ENCODE peak calls at places on chromosomes 3 and 15, in eight cellular contexts. K is GM13977, D is progenitor cell of endocrine pancreas, S is AG09319, R is adrenal gland, G is cardiac fibroblast, B is endothelial cell, L is AG10803. A is an unnamed sample.

GRCh38 chr3:48564667-48565066 is 1.1 kb upstream of the UCN2 start:
- DNase-seq in S (no peak), K (no peak), L (no peak), B (no peak), R (no peak), D (no peak), G (no peak), A (no peak)

GRCh38 chr15:91476861-91477260 is 376.6 kb upstream of the SLCO3A1 start:
- DNase-seq in K (no peak), S (no peak), L (no peak), G (no peak), R (no peak), B (no peak), D (no peak), A (no peak)

GRCh38 chr3:159817136-159817535 is 171.5 kb upstream of the IL12A start:
- DNase-seq in K (no peak), L (no peak), D (no peak), S (no peak), G (no peak), R (no peak), B (no peak), A (no peak)

GRCh38 chr3:59866076-59866475 is 816.3 kb upstream of the CFAP20DC start:
- DNase-seq in G (no peak), L (peak), D (no peak), S (no peak), K (no peak), B (no peak), R (no peak), A (no peak)

GRCh38 chr15:77107531-77108355 is 36.8 kb upstream of the TSPAN3 start:
- DNase-seq in B (peak), S (no peak), K (peak), L (peak), D (peak), R (peak), G (peak), A (peak)

GRCh38 chr3:139975592-139976360 is 40.8 kb downstream of the CLSTN2 start:
- DNase-seq in S (no peak), K (no peak), B (no peak), D (no peak), R (no peak), G (no peak), L (no peak), A (no peak)

GRCh38 chr3:127277591-127277990 is 10.3 kb downstream of the PRR20G start:
- DNase-seq in D (no peak), K (no peak), R (no peak), G (peak), L (peak), B (no peak), S (no peak), A (no peak)

GRCh38 chr15:59401810-59402569 is 29.3 kb upstream of the MYO1E start:
- DNase-seq in B (no peak), S (no peak), D (no peak), K (no peak), L (no peak), G (no peak), R (no peak), A (no peak)

GRCh38 chr15:89898628-89899302 is 5.0 kb upstream of the AP3S2 start:
- DNase-seq in K (peak), R (peak), L (peak), B (peak), G (peak), S (no peak), D (peak), A (peak)

GRCh38 chr3:172102123-172102882 is 62.9 kb downstream of the FNDC3B start:
- DNase-seq in R (no peak), D (no peak), B (no peak), K (no peak), G (no peak), L (no peak), S (no peak), A (no peak)

GRCh38 chr3:100060685-100061484 is 53.4 kb downstream of the FILIP1L start:
- DNase-seq in S (no peak), D (no peak), G (no peak), B (no peak), R (no peak), K (no peak), L (no peak), A (no peak)

GRCh38 chr3:139639662-139640061 is 38.1 kb downstream of the NMNAT3 start:
- DNase-seq in B (no peak), D (no peak), K (no peak), R (no peak), L (no peak), G (no peak), S (no peak), A (no peak)

GRCh38 chr3:32335365-32336122 is 56.1 kb upstream of the CMTM7 start:
- DNase-seq in L (no peak), K (no peak), B (no peak), R (no peak), S (no peak), D (no peak), G (no peak), A (no peak)

GRCh38 chr3:80006315-80006714 is 238.5 kb upstream of the ROBO1 start:
- DNase-seq in K (no peak), D (no peak), B (no peak), S (no peak), R (no peak), L (no peak), G (no peak), A (no peak)

GRCh38 chr3:195892355-195893120 is 15.8 kb downstream of the TNK2 start:
- DNase-seq in D (no peak), L (peak), K (no peak), B (no peak), S (no peak), G (peak), R (peak), A (peak)

GRCh38 chr15:58307313-58307961 is 124.4 kb upstream of the LIPC start:
- DNase-seq in D (no peak), L (peak), R (no peak), K (no peak), G (peak), S (peak), B (no peak), A (peak)

GRCh38 chr3:10627884-10628572 is 122.6 kb upstream of the ATP2B2 start:
- DNase-seq in S (no peak), D (no peak), R (no peak), B (no peak), L (no peak), G (no peak), K (no peak), A (no peak)

GRCh38 chr3:111369953-111370352 is 172.0 kb upstream of the CD96 start:
- DNase-seq in L (no peak), D (no peak), K (no peak), R (no peak), B (no peak), S (no peak), G (peak), A (no peak)

GRCh38 chr3:102471001-102471400 is 36.2 kb downstream of the ZPLD1 start:
- DNase-seq in D (no peak), L (no peak), R (no peak), B (peak), K (no peak), G (no peak), S (no peak), A (no peak)

GRCh38 chr3:31159331-31160039 is 265.0 kb upstream of the GADL1 start:
- DNase-seq in G (no peak), D (no peak), S (peak), R (no peak), B (no peak), L (peak), K (no peak), A (no peak)

GRCh38 chr3:33420966-33421365 is 19.2 kb downstream of the UBP1 start:
- DNase-seq in S (no peak), G (peak), L (no peak), B (no peak), K (no peak), R (no peak), D (no peak), A (no peak)

GRCh38 chr15:51842852-51843737 is 13.6 kb downstream of the TMOD3 start:
- DNase-seq in B (no peak), L (peak), S (no peak), K (peak), G (peak), D (no peak), R (no peak), A (peak)

GRCh38 chr15:66115568-66116206 is 137.9 kb downstream of the MEGF11 start:
- DNase-seq in S (no peak), K (no peak), L (no peak), D (no peak), G (no peak), B (no peak), R (no peak), A (no peak)

GRCh38 chr3:10162147-10162546 is 2.6 kb upstream of the IRAK2 start:
- DNase-seq in R (no peak), L (no peak), S (no peak), K (no peak), B (no peak), D (no peak), G (no peak), A (no peak)

GRCh38 chr15:56832125-56832524 is 86.3 kb upstream of the TCF12 start:
- DNase-seq in B (no peak), G (peak), L (peak), S (no peak), R (peak), D (no peak), K (no peak), A (no peak)

GRCh38 chr15:101269479-101270223 is 7.6 kb downstream of the SELENOS start:
- DNase-seq in K (no peak), L (no peak), B (no peak), S (no peak), D (no peak), G (peak), R (no peak), A (peak)

GRCh38 chr3:193780371-193780770 is 187.4 kb downstream of the OPA1 start:
- DNase-seq in K (no peak), D (no peak), B (no peak), S (no peak), L (peak), R (no peak), G (no peak), A (no peak)

GRCh38 chr3:134267996-134268395 is 17.3 kb upstream of the RYK start:
- DNase-seq in R (no peak), S (no peak), K (no peak), D (no peak), B (no peak), L (no peak), G (no peak), A (no peak)

GRCh38 chr3:42755681-42756578 is 17.1 kb downstream of the CCDC13 start:
- DNase-seq in L (peak), D (no peak), B (no peak), G (peak), R (no peak), S (no peak), K (no peak), A (peak)
- TF ChIP-seq CTCF in L (peak), D (peak), B (no peak), G (peak), R (peak), S (peak), K (peak), A (peak)

GRCh38 chr3:135456182-135456790 is 509.2 kb upstream of the PPP2R3A start:
- DNase-seq in R (no peak), G (no peak), S (no peak), L (no peak), B (peak), K (no peak), D (peak), A (no peak)
- TF ChIP-seq CTCF in R (no peak), G (no peak), S (no peak), L (no peak), B (no peak), K (no peak), D (peak), A (no peak)

GRCh38 chr3:178947738-178948137 is 123.9 kb downstream of the ZMAT3 start:
- DNase-seq in R (no peak), G (no peak), K (no peak), L (no peak), S (no peak), B (no peak), D (no peak), A (no peak)
- TF ChIP-seq CTCF in R (no peak), G (no peak), K (peak), L (no peak), S (peak), B (no peak), D (peak), A (peak)

DNA sequence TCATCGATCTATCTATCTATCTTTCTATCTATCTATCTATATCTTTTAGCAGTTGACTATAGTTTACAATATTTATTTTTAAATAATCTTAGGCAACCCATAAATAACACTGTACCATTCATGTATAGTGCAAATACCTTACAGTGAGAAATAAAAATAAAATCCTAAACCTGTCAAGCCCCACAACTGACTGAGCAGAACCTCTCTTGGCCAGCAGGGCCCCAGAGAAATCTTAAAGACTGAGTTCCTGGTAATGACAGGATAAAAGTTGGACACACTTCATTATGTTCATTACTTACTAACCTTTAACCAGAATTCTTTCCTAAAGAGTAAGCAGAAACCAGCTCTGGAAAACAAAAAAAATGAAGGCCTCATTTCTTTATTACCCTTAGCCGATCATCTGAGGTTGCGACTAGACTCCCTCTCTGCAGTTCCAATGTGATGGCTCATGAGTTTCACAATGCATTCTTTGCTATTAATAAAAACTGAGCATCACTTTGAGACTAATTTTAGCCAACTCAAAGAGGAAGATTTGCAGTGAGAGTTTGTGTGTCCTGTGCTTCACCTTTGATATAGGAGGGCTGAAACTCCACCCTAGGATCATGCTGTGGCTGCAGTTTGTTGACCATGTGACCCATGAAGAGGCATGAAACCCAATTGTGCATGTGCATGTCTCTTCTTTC is 1072.0 kb downstream of the NSUN3 start:
- DNase-seq in S (no peak), B (no peak), G (no peak), R (no peak), K (no peak), D (no peak), L (no peak), A (no peak)
- TF ChIP-seq CTCF in S (no peak), B (no peak), G (no peak), R (no peak), K (no peak), D (no peak), L (no peak), A (no peak)

GRCh38 chr3:185215873-185216586 is 37.8 kb downstream of the EHHADH start:
- DNase-seq in D (no peak), K (peak), S (no peak), G (peak), L (peak), B (no peak), R (no peak), A (no peak)
- TF ChIP-seq CTCF in D (peak), K (peak), S (peak), G (peak), L (peak), B (peak), R (peak), A (peak)

GRCh38 chr3:15809313-15809712 is 11.5 kb upstream of the ANKRD28 start:
- DNase-seq in R (no peak), L (no peak), G (no peak), K (no peak), D (no peak), B (no peak), S (no peak), A (no peak)

GRCh38 chr3:15808679-15809078 is 10.9 kb upstream of the ANKRD28 start:
- DNase-seq in L (no peak), S (no peak), G (no peak), K (no peak), B (no peak), R (no peak), D (no peak), A (no peak)

GRCh38 chr3:15810702-15811101 is 12.9 kb upstream of the ANKRD28 start:
- DNase-seq in R (no peak), L (no peak), D (no peak), K (no peak), G (peak), B (no peak), S (no peak), A (no peak)

GRCh38 chr3:15815696-15816095 is 17.9 kb upstream of the ANKRD28 start:
- DNase-seq in B (no peak), L (peak), S (peak), G (peak), R (no peak), K (no peak), D (no peak), A (peak)

DNA sequence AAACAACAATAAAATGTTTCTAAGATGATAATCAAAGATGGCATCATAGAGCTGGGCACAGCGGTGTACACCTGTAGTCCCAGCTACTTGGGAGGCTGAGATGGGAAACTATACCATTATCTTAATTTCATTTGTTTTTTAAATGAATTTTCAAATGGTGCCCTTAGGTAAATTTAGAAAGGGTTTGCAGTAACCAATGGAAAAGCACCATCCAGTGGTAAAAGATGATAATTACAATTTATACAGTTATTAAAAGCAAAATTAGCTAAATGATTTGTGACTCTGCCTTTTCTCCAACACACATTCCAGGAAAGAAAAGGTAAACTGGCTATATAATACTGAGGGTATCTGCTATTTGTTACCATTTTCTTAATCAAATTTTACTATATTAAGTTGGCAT is 14.4 kb upstream of the ANKRD28 start:
- DNase-seq in S (no peak), L (peak), R (no peak), G (peak), D (no peak), B (no peak), K (no peak), A (peak)
- TF ChIP-seq CTCF in S (peak), L (peak), R (peak), G (peak), D (peak), B (peak), K (peak), A (peak)

DNA sequence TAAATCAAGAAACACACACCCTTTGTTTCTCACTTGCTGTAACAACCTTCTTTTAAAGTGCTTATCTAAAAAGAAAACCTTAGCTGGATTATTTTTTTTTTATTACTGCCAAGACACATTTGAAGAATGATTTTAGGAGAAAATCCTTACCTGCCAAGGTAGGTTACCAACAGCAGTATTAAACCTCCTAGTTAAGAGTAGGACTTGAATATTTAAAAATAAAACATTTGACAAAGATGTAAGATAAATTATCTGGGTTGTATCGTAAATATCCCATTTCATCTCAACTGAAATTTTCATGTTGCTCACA is 192.1 kb downstream of the PDZRN3 start:
- DNase-seq in L (no peak), S (no peak), G (no peak), B (no peak), D (no peak), K (no peak), R (no peak), A (no peak)
- TF ChIP-seq CTCF in L (no peak), S (no peak), G (no peak), B (peak), D (peak), K (no peak), R (no peak), A (peak)

DNA sequence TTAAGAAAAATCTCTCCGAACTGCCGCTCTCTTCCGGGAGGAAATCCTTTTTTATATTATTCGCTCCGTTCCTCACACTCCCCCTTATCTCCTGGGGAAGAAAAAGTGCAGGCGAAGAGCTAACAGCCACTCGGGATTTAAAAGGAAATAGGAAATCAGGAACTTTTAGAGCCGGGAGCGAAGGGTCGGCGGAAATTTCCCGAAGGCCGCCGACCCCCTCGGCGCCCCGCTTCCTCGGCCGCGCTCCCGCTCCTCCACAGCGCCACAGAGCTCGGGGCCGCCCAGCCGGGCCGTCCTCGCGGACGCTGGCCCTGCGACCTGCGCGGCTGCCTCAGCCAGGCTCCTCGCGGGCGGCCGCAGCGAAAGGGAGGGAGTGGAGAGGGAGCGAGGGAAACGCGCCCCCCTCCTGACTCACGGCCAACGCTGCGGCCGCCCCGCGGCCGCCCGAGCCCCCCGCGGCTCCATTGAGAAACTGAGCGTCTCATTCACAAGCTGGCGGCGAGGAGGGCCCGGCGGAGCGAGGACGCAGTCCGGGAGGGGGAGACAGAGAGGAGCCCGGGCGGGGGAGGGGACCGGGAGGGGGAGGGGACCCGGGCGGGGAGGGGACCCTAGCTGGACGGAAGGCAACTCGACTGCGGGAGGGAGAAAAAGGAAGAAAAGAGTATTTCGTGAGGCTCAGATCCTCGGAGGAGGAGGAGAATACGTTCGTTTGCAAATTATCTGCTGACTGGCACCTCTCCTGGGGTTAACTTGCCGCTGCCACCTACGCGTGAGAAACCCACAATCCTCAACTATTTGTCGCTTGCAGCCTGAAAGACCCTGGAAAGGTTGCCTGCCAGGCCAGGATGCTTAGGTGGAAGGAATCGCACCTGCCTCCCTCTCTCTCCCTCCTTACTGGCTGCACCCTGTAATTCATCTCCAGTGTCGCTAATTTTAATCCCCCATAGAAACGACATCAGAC is at the start of gene PTPN9:
- DNase-seq in S (peak), L (peak), G (peak), R (peak), B (peak), D (peak), K (peak), A (peak)
- TF ChIP-seq CTCF in S (peak), L (peak), G (peak), R (no peak), B (no peak), D (peak), K (peak), A (peak)

A was measured in HFFc6.